ENCODE peak calls at places on chromosome 7, in six cellular contexts. One of them, this sample, is unnamed.
A peak's percentile ranks its signal among the peaks of the same experiment; 100 is the strongest.

GRCh38 chr7:47371733-47372368 is 210.1 kb downstream of the TNS3 start:
- DNase-seq in M059J: peak; percentile 13
- DNase-seq in NCI-H2029 treated with DMSO at 0.1 percent for 48 hours: peak; percentile 84
- DNase-seq in NCI-H526 treated with DMSO at 0.1 percent for 48 hours: no peak
- DNase-seq in NB4: no peak
- DNase-seq in hypothalamus: no peak
- DNase-seq in this sample: peak; percentile 19

GRCh38 chr7:45176091-45176490 is 18.5 kb downstream of the RAMP3 start:
- DNase-seq in NB4: no peak
- DNase-seq in NCI-H2029 treated with DMSO at 0.1 percent for 48 hours: no peak
- DNase-seq in M059J: no peak
- DNase-seq in hypothalamus: no peak
- DNase-seq in NCI-H526 treated with DMSO at 0.1 percent for 48 hours: no peak
- DNase-seq in this sample: no peak

GRCh38 chr7:54354436-54354835 is 187.7 kb upstream of the VSTM2A start:
- DNase-seq in hypothalamus: no peak
- DNase-seq in M059J: peak; percentile 37
- DNase-seq in NCI-H2029 treated with DMSO at 0.1 percent for 48 hours: no peak
- DNase-seq in NCI-H526 treated with DMSO at 0.1 percent for 48 hours: no peak
- DNase-seq in NB4: no peak
- DNase-seq in this sample: no peak

GRCh38 chr7:76368190-76368589 is 9.4 kb upstream of the YWHAG start:
- DNase-seq in NCI-H526 treated with DMSO at 0.1 percent for 48 hours: no peak
- DNase-seq in NB4: no peak
- DNase-seq in hypothalamus: no peak
- DNase-seq in M059J: no peak
- DNase-seq in NCI-H2029 treated with DMSO at 0.1 percent for 48 hours: no peak
- DNase-seq in this sample: no peak

GRCh38 chr7:124784879-124785818 is 19.6 kb upstream of the GPR37 start:
- DNase-seq in NB4: peak; percentile 62
- DNase-seq in NCI-H526 treated with DMSO at 0.1 percent for 48 hours: peak; percentile 65
- DNase-seq in hypothalamus: peak; percentile 68
- DNase-seq in NCI-H2029 treated with DMSO at 0.1 percent for 48 hours: peak; percentile 56
- DNase-seq in M059J: peak; percentile 42
- DNase-seq in this sample: peak; percentile 35

GRCh38 chr7:18866359-18867036 is 250.9 kb downstream of the TWIST1 start:
- DNase-seq in hypothalamus: no peak
- DNase-seq in NCI-H526 treated with DMSO at 0.1 percent for 48 hours: no peak
- DNase-seq in NB4: peak; percentile 89
- DNase-seq in NCI-H2029 treated with DMSO at 0.1 percent for 48 hours: no peak
- DNase-seq in M059J: peak; percentile 97
- DNase-seq in this sample: no peak

GRCh38 chr7:108515013-108515412 is 10.9 kb downstream of the PNPLA8 start:
- DNase-seq in M059J: no peak
- DNase-seq in NCI-H2029 treated with DMSO at 0.1 percent for 48 hours: no peak
- DNase-seq in NB4: peak; percentile 65
- DNase-seq in NCI-H526 treated with DMSO at 0.1 percent for 48 hours: no peak
- DNase-seq in hypothalamus: no peak
- DNase-seq in this sample: no peak

GRCh38 chr7:96624954-96625353 is 84.7 kb downstream of the SEM1 start:
- DNase-seq in M059J: no peak
- DNase-seq in NB4: no peak
- DNase-seq in NCI-H2029 treated with DMSO at 0.1 percent for 48 hours: no peak
- DNase-seq in NCI-H526 treated with DMSO at 0.1 percent for 48 hours: no peak
- DNase-seq in hypothalamus: no peak
- DNase-seq in this sample: no peak

GRCh38 chr7:91357929-91358328 is 93.7 kb downstream of the FZD1 start:
- DNase-seq in NB4: no peak
- DNase-seq in NCI-H526 treated with DMSO at 0.1 percent for 48 hours: no peak
- DNase-seq in M059J: no peak
- DNase-seq in NCI-H2029 treated with DMSO at 0.1 percent for 48 hours: no peak
- DNase-seq in hypothalamus: no peak
- DNase-seq in this sample: no peak

GRCh38 chr7:38369816-38370493 is 96.5 kb upstream of the TARP start:
- DNase-seq in M059J: peak; percentile 80
- DNase-seq in hypothalamus: peak; percentile 36
- DNase-seq in NB4: peak; percentile 99
- DNase-seq in NCI-H526 treated with DMSO at 0.1 percent for 48 hours: peak; percentile 39
- DNase-seq in NCI-H2029 treated with DMSO at 0.1 percent for 48 hours: peak; percentile 85
- DNase-seq in this sample: peak; percentile 8

GRCh38 chr7:142459557-142459963 is 201.7 kb upstream of the PRSS58 start:
- DNase-seq in NCI-H2029 treated with DMSO at 0.1 percent for 48 hours: peak; percentile 14
- DNase-seq in NCI-H526 treated with DMSO at 0.1 percent for 48 hours: peak; percentile 88
- DNase-seq in NB4: peak; percentile 86
- DNase-seq in M059J: peak; percentile 74
- DNase-seq in hypothalamus: peak; percentile 37
- DNase-seq in this sample: no peak

GRCh38 chr7:4613855-4614548 is 68.1 kb upstream of the FOXK1 start:
- DNase-seq in hypothalamus: no peak
- DNase-seq in NCI-H526 treated with DMSO at 0.1 percent for 48 hours: no peak
- DNase-seq in M059J: peak; percentile 59
- DNase-seq in NCI-H2029 treated with DMSO at 0.1 percent for 48 hours: no peak
- DNase-seq in NB4: no peak
- DNase-seq in this sample: peak; percentile 40

GRCh38 chr7:140607441-140607989 is 33.1 kb downstream of the DENND2A start:
- DNase-seq in M059J: peak; percentile 95
- DNase-seq in NB4: no peak
- DNase-seq in hypothalamus: peak; percentile 70
- DNase-seq in NCI-H2029 treated with DMSO at 0.1 percent for 48 hours: no peak
- DNase-seq in NCI-H526 treated with DMSO at 0.1 percent for 48 hours: no peak
- DNase-seq in this sample: peak; percentile 70

GRCh38 chr7:1923409-1924053 is 253.5 kb downstream of the ELFN1 start:
- DNase-seq in NCI-H526 treated with DMSO at 0.1 percent for 48 hours: no peak
- DNase-seq in NCI-H2029 treated with DMSO at 0.1 percent for 48 hours: no peak
- DNase-seq in hypothalamus: no peak
- DNase-seq in NB4: no peak
- DNase-seq in M059J: no peak
- DNase-seq in this sample: no peak

GRCh38 chr7:155842496-155843265 is 30.4 kb upstream of the SHH start:
- DNase-seq in NB4: no peak
- DNase-seq in NCI-H2029 treated with DMSO at 0.1 percent for 48 hours: no peak
- DNase-seq in hypothalamus: no peak
- DNase-seq in M059J: no peak
- DNase-seq in NCI-H526 treated with DMSO at 0.1 percent for 48 hours: no peak
- DNase-seq in this sample: no peak

GRCh38 chr7:41507686-41508268 is 195.1 kb downstream of the INHBA start:
- DNase-seq in NCI-H2029 treated with DMSO at 0.1 percent for 48 hours: no peak
- DNase-seq in hypothalamus: no peak
- DNase-seq in NCI-H526 treated with DMSO at 0.1 percent for 48 hours: no peak
- DNase-seq in NB4: no peak
- DNase-seq in M059J: peak; percentile 12
- DNase-seq in this sample: no peak

GRCh38 chr7:84219310-84219709 is 24.7 kb upstream of the SEMA3A start:
- DNase-seq in NCI-H2029 treated with DMSO at 0.1 percent for 48 hours: no peak
- DNase-seq in NB4: no peak
- DNase-seq in NCI-H526 treated with DMSO at 0.1 percent for 48 hours: no peak
- DNase-seq in hypothalamus: no peak
- DNase-seq in M059J: peak; percentile 57
- DNase-seq in this sample: no peak

GRCh38 chr7:126698446-126698845 is 554.3 kb downstream of the GRM8 start:
- DNase-seq in hypothalamus: no peak
- DNase-seq in M059J: peak; percentile 37
- DNase-seq in NCI-H2029 treated with DMSO at 0.1 percent for 48 hours: no peak
- DNase-seq in NCI-H526 treated with DMSO at 0.1 percent for 48 hours: no peak
- DNase-seq in NB4: no peak
- DNase-seq in this sample: no peak

GRCh38 chr7:128003787-128004186 is 27.4 kb downstream of the LRRC4 start:
- DNase-seq in NCI-H2029 treated with DMSO at 0.1 percent for 48 hours: no peak
- DNase-seq in NB4: no peak
- DNase-seq in M059J: no peak
- DNase-seq in NCI-H526 treated with DMSO at 0.1 percent for 48 hours: no peak
- DNase-seq in hypothalamus: no peak
- DNase-seq in this sample: no peak